ENCODE peak calls at places on chromosomes 7 and 10, in six cellular contexts. One of them, this sample, is unnamed.

GRCh38 chr10:58780481-58780880 is 267.8 kb downstream of the BICC1 start:
- DNase-seq in PC-9: no peak
- DNase-seq in heart right ventricle: no peak
- DNase-seq in hepatocyte: no peak
- DNase-seq in ascending aorta: no peak
- DNase-seq in body of pancreas: no peak
- DNase-seq in this sample: no peak

GRCh38 chr10:117553815-117554172 is 11.2 kb downstream of the EMX2 start:
- DNase-seq in body of pancreas: no peak
- DNase-seq in PC-9: no peak
- DNase-seq in heart right ventricle: no peak
- DNase-seq in ascending aorta: no peak
- DNase-seq in hepatocyte: no peak
- DNase-seq in this sample: no peak

GRCh38 chr10:105494944-105495343 is 853.9 kb downstream of the SORCS3 start:
- DNase-seq in ascending aorta: no peak
- DNase-seq in body of pancreas: no peak
- DNase-seq in PC-9: no peak
- DNase-seq in heart right ventricle: no peak
- DNase-seq in hepatocyte: no peak
- DNase-seq in this sample: no peak

GRCh38 chr10:112811741-112812551 is 138.1 kb upstream of the TCF7L2 start:
- DNase-seq in body of pancreas: peak; percentile 62
- DNase-seq in heart right ventricle: no peak
- DNase-seq in hepatocyte: peak; percentile 75
- DNase-seq in PC-9: peak; percentile 72
- DNase-seq in ascending aorta: peak; percentile 32
- DNase-seq in this sample: no peak

GRCh38 chr7:34327681-34328080 is 330.3 kb upstream of the NPSR1 start:
- DNase-seq in PC-9: no peak
- DNase-seq in heart right ventricle: no peak
- DNase-seq in hepatocyte: no peak
- DNase-seq in body of pancreas: no peak
- DNase-seq in ascending aorta: no peak
- DNase-seq in this sample: no peak

GRCh38 chr7:36048902-36049240 is 104.2 kb upstream of the EEPD1 start:
- DNase-seq in heart right ventricle: no peak
- DNase-seq in body of pancreas: no peak
- DNase-seq in hepatocyte: no peak
- DNase-seq in PC-9: no peak
- DNase-seq in ascending aorta: no peak
- DNase-seq in this sample: no peak

GRCh38 chr10:124741922-124742417 is 2.2 kb downstream of the FAM53B start:
- DNase-seq in body of pancreas: no peak
- DNase-seq in PC-9: no peak
- DNase-seq in ascending aorta: no peak
- DNase-seq in hepatocyte: peak; percentile 15
- DNase-seq in heart right ventricle: no peak
- DNase-seq in this sample: no peak

GRCh38 chr7:129266181-129266580 is 41.4 kb downstream of the AHCYL2 start:
- DNase-seq in PC-9: peak; percentile 36
- DNase-seq in body of pancreas: no peak
- DNase-seq in hepatocyte: no peak
- DNase-seq in ascending aorta: no peak
- DNase-seq in heart right ventricle: no peak
- DNase-seq in this sample: no peak

GRCh38 chr10:23060918-23061317 is 34.5 kb upstream of the MSRB2 start:
- DNase-seq in hepatocyte: no peak
- DNase-seq in heart right ventricle: no peak
- DNase-seq in PC-9: no peak
- DNase-seq in ascending aorta: no peak
- DNase-seq in body of pancreas: no peak
- DNase-seq in this sample: no peak

GRCh38 chr10:17147884-17148494 is 18.4 kb upstream of the CUBN start:
- DNase-seq in ascending aorta: no peak
- DNase-seq in body of pancreas: no peak
- DNase-seq in PC-9: no peak
- DNase-seq in heart right ventricle: no peak
- DNase-seq in hepatocyte: peak; percentile 80
- DNase-seq in this sample: no peak

GRCh38 chr10:118729641-118730258 is 25.0 kb downstream of the CACUL1 start:
- DNase-seq in hepatocyte: no peak
- DNase-seq in ascending aorta: no peak
- DNase-seq in body of pancreas: no peak
- DNase-seq in PC-9: no peak
- DNase-seq in heart right ventricle: no peak
- DNase-seq in this sample: no peak

GRCh38 chr10:19412531-19412930 is 363.9 kb downstream of the MALRD1 start:
- DNase-seq in body of pancreas: no peak
- DNase-seq in hepatocyte: peak; percentile 46
- DNase-seq in heart right ventricle: no peak
- DNase-seq in PC-9: no peak
- DNase-seq in ascending aorta: no peak
- DNase-seq in this sample: no peak

GRCh38 chr7:103951311-103951710 is 38.1 kb downstream of the RELN start:
- DNase-seq in PC-9: no peak
- DNase-seq in hepatocyte: no peak
- DNase-seq in heart right ventricle: no peak
- DNase-seq in body of pancreas: no peak
- DNase-seq in ascending aorta: no peak
- DNase-seq in this sample: no peak

GRCh38 chr7:35536396-35536826 is 158.5 kb downstream of the HERPUD2 start:
- DNase-seq in ascending aorta: no peak
- DNase-seq in hepatocyte: no peak
- DNase-seq in body of pancreas: no peak
- DNase-seq in PC-9: no peak
- DNase-seq in heart right ventricle: no peak
- DNase-seq in this sample: no peak

GRCh38 chr10:48194830-48195229 is 79.7 kb downstream of the FRMPD2 start:
- DNase-seq in heart right ventricle: no peak
- DNase-seq in hepatocyte: peak; percentile 73
- DNase-seq in PC-9: no peak
- DNase-seq in body of pancreas: no peak
- DNase-seq in ascending aorta: no peak
- DNase-seq in this sample: no peak

GRCh38 chr10:48522011-48522765 is 82.7 kb downstream of the ARHGAP22 start:
- DNase-seq in ascending aorta: no peak
- DNase-seq in body of pancreas: no peak
- DNase-seq in hepatocyte: no peak
- DNase-seq in PC-9: no peak
- DNase-seq in heart right ventricle: no peak
- DNase-seq in this sample: no peak

DNA sequence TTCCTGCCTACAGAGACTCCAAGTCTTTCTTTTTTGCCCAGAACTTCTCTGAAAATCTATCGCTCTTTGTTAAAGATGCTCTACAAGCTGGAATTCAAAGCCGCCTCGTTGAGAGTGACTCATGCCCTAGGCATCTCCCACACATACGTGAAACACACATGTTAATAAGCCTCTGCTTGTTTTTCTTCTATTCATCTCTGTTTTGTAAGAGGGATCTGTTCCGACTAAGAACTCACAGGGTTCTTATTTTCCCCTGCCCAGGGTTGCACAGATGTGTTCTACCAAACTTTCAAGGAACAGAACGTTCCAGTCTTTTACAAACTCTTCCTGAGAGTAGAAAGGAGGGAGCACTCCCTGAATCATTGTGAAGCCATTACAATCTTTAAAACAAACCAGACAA is 55.5 kb upstream of the INPP5A start:
- DNase-seq in hepatocyte: peak; percentile 77
- DNase-seq in ascending aorta: no peak
- DNase-seq in PC-9: no peak
- DNase-seq in body of pancreas: peak; percentile 37
- DNase-seq in heart right ventricle: no peak
- DNase-seq in this sample: peak; percentile 31
- H3K4me1 ChIP-seq in hepatocyte: peaks cover 13% of the 10 kb centered on the region
- H3K4me1 ChIP-seq in ascending aorta: no peaks in the 10 kb centered on the region
- H3K4me1 ChIP-seq in PC-9: no peaks in the 10 kb centered on the region
- H3K4me1 ChIP-seq in body of pancreas: peaks cover 6% of the 10 kb centered on the region
- H3K4me1 ChIP-seq in heart right ventricle: no peaks in the 10 kb centered on the region
- H3K4me1 ChIP-seq in this sample: no peaks in the 10 kb centered on the region

GRCh38 chr7:142108728-142109505 is 2.6 kb upstream of the MGAM2 start:
- DNase-seq in hepatocyte: no peak
- DNase-seq in PC-9: no peak
- DNase-seq in ascending aorta: no peak
- DNase-seq in body of pancreas: no peak
- DNase-seq in heart right ventricle: no peak
- DNase-seq in this sample: no peak

GRCh38 chr7:142111509-142111908 is at the start of gene MGAM2:
- DNase-seq in heart right ventricle: no peak
- DNase-seq in hepatocyte: peak; percentile 48
- DNase-seq in PC-9: no peak
- DNase-seq in body of pancreas: no peak
- DNase-seq in ascending aorta: no peak
- DNase-seq in this sample: no peak

GRCh38 chr7:142110638-142111037 is 880 bp upstream of the MGAM2 start:
- DNase-seq in hepatocyte: no peak
- DNase-seq in ascending aorta: no peak
- DNase-seq in body of pancreas: no peak
- DNase-seq in heart right ventricle: no peak
- DNase-seq in PC-9: no peak
- DNase-seq in this sample: no peak

GRCh38 chr7:142112086-142112485 is 568 bp downstream of the MGAM2 start:
- DNase-seq in PC-9: no peak
- DNase-seq in hepatocyte: no peak
- DNase-seq in ascending aorta: no peak
- DNase-seq in body of pancreas: no peak
- DNase-seq in heart right ventricle: no peak
- DNase-seq in this sample: no peak

GRCh38 chr7:142110098-142110497 is 1.4 kb upstream of the MGAM2 start:
- DNase-seq in PC-9: peak; percentile 13
- DNase-seq in heart right ventricle: no peak
- DNase-seq in hepatocyte: no peak
- DNase-seq in body of pancreas: no peak
- DNase-seq in ascending aorta: no peak
- DNase-seq in this sample: no peak
- H3K27ac ChIP-seq in PC-9: no peak overlapping the region
- H3K27ac ChIP-seq in heart right ventricle: no peak overlapping the region
- H3K27ac ChIP-seq in hepatocyte: no peak overlapping the region
- H3K27ac ChIP-seq in body of pancreas: no peak overlapping the region
- H3K27ac ChIP-seq in ascending aorta: no peak overlapping the region
- H3K27ac ChIP-seq in this sample: no peak overlapping the region

GRCh38 chr10:26797340-26797739 is 63.4 kb downstream of the ABI1 start:
- DNase-seq in ascending aorta: no peak
- DNase-seq in body of pancreas: no peak
- DNase-seq in PC-9: no peak
- DNase-seq in heart right ventricle: no peak
- DNase-seq in hepatocyte: no peak
- DNase-seq in this sample: no peak

GRCh38 chr10:26800468-26800867 is 60.3 kb downstream of the ABI1 start:
- DNase-seq in heart right ventricle: no peak
- DNase-seq in hepatocyte: no peak
- DNase-seq in body of pancreas: no peak
- DNase-seq in ascending aorta: no peak
- DNase-seq in PC-9: no peak
- DNase-seq in this sample: no peak

GRCh38 chr10:26801274-26801673 is 59.5 kb downstream of the ABI1 start:
- DNase-seq in ascending aorta: no peak
- DNase-seq in PC-9: no peak
- DNase-seq in hepatocyte: no peak
- DNase-seq in body of pancreas: no peak
- DNase-seq in heart right ventricle: no peak
- DNase-seq in this sample: no peak

GRCh38 chr10:26799342-26799741 is 61.4 kb downstream of the ABI1 start:
- DNase-seq in ascending aorta: no peak
- DNase-seq in hepatocyte: no peak
- DNase-seq in heart right ventricle: no peak
- DNase-seq in PC-9: no peak
- DNase-seq in body of pancreas: no peak
- DNase-seq in this sample: no peak

DNA sequence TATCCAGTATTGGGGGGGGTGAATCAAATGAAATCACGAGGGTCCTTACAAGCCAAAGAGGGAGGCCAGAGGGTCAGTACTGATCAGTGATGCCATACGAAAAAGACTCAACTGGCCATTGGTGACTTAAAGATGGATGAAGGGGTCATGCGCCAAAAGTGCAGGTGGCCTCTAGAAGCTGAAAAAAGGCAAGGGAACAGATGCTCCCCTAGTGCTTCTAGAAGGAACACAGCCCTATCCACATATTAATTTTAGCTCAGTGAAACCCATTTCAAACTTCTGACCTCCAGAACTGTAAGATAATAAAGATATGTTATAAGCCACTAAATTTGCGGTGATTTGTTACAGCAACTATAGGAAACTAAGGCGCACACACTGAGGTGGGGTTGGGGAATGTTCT is 62.5 kb downstream of the ABI1 start:
- DNase-seq in hepatocyte: no peak
- DNase-seq in heart right ventricle: no peak
- DNase-seq in PC-9: no peak
- DNase-seq in ascending aorta: no peak
- DNase-seq in body of pancreas: no peak
- DNase-seq in this sample: no peak
- TF ChIP-seq CTCF in hepatocyte: no peak
- TF ChIP-seq CTCF in heart right ventricle: no peak
- TF ChIP-seq CTCF in PC-9: no peak
- TF ChIP-seq CTCF in ascending aorta: no peak
- TF ChIP-seq CTCF in body of pancreas: no peak
- TF ChIP-seq CTCF in this sample: no peak

DNA sequence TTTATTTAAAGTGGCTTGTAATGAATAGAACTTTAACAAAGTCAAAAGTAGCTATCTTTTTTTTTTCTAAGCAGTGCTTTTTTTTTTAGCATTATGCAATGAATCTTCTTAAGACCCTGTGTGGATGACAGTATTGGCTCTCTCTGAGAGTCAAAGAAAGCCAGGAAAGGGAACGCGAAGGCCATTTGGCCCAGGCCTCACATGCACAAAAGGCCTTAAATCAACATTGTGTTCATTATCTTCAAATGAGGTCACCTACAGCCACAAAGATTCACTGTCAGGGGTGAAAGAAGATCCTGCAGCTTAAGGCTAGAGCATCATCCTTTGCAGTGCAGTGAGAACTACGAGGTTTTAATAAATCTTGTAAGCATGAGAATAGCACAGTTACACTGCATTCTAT is 721.5 kb downstream of the GRID1 start:
- DNase-seq in body of pancreas: no peak
- DNase-seq in PC-9: no peak
- DNase-seq in heart right ventricle: no peak
- DNase-seq in ascending aorta: no peak
- DNase-seq in hepatocyte: no peak
- DNase-seq in this sample: no peak
- H3K4me1 ChIP-seq in body of pancreas: no peaks in the 10 kb centered on the region
- H3K4me1 ChIP-seq in PC-9: peaks cover 47% of the 10 kb centered on the region
- H3K4me1 ChIP-seq in heart right ventricle: peaks cover 9% of the 10 kb centered on the region
- H3K4me1 ChIP-seq in ascending aorta: no peaks in the 10 kb centered on the region
- H3K4me1 ChIP-seq in hepatocyte: peaks cover 21% of the 10 kb centered on the region
- H3K4me1 ChIP-seq in this sample: peaks cover 7% of the 10 kb centered on the region

GRCh38 chr10:71378341-71379117 is 18.2 kb upstream of the CDH23 start:
- DNase-seq in PC-9: no peak
- DNase-seq in heart right ventricle: no peak
- DNase-seq in body of pancreas: no peak
- DNase-seq in hepatocyte: no peak
- DNase-seq in ascending aorta: no peak
- DNase-seq in this sample: no peak
- H3K27ac ChIP-seq in PC-9: peak overlapping the region; percentile 75
- H3K27ac ChIP-seq in heart right ventricle: peak overlapping the region; percentile 64
- H3K27ac ChIP-seq in body of pancreas: no peak overlapping the region
- H3K27ac ChIP-seq in hepatocyte: no peak overlapping the region
- H3K27ac ChIP-seq in ascending aorta: no peak overlapping the region
- H3K27ac ChIP-seq in this sample: no peak overlapping the region

GRCh38 chr10:88530629-88531382 is 52.3 kb downstream of the RNLS start:
- DNase-seq in ascending aorta: no peak
- DNase-seq in heart right ventricle: no peak
- DNase-seq in body of pancreas: no peak
- DNase-seq in PC-9: no peak
- DNase-seq in hepatocyte: no peak
- DNase-seq in this sample: no peak
- TF ChIP-seq CTCF in ascending aorta: no peak
- TF ChIP-seq CTCF in heart right ventricle: no peak
- TF ChIP-seq CTCF in body of pancreas: peak; percentile 18
- TF ChIP-seq CTCF in PC-9: no peak
- TF ChIP-seq CTCF in hepatocyte: no peak
- TF ChIP-seq CTCF in this sample: no peak

GRCh38 chr7:131112431-131112830 is 215.2 kb upstream of the MKLN1 start:
- DNase-seq in heart right ventricle: no peak
- DNase-seq in hepatocyte: no peak
- DNase-seq in ascending aorta: no peak
- DNase-seq in body of pancreas: no peak
- DNase-seq in PC-9: no peak
- DNase-seq in this sample: no peak
- H3K4me1 ChIP-seq in heart right ventricle: peaks cover 13% of the 10 kb centered on the region
- H3K4me1 ChIP-seq in hepatocyte: peaks cover 23% of the 10 kb centered on the region
- H3K4me1 ChIP-seq in ascending aorta: no peaks in the 10 kb centered on the region
- H3K4me1 ChIP-seq in body of pancreas: peaks cover 22% of the 10 kb centered on the region
- H3K4me1 ChIP-seq in PC-9: peaks cover 14% of the 10 kb centered on the region
- H3K4me1 ChIP-seq in this sample: peaks cover 42% of the 10 kb centered on the region

This sample was measured in left lung.